ENCODE peak calls at places on chromosomes 16 and 17, in four cellular contexts. P is NCI-H1436 treated with DMSO at 0.1 percent for 48 hours, Z is NCI-H1105, J is OCI-M1. S is an unnamed sample.

GRCh38 chr17:15999974-16000827 is 577 bp downstream of the TTC19 start:
- DNase-seq in J (peak), P (no peak), Z (peak), S (peak)

GRCh38 chr16:67428146-67428731 is 2.7 kb upstream of the HSD11B2 start:
- DNase-seq in P (no peak), J (peak), Z (peak), S (peak)

GRCh38 chr17:33266116-33266515 is 27.0 kb downstream of the ASIC2 start:
- DNase-seq in J (no peak), Z (no peak), P (no peak), S (no peak)

GRCh38 chr17:57679356-57679755 is 65.7 kb downstream of the CCDC182 start:
- DNase-seq in P (no peak), J (no peak), Z (no peak), S (peak)

GRCh38 chr17:48770954-48771353 is 42.4 kb upstream of the HOXB13 start:
- DNase-seq in J (peak), Z (no peak), P (no peak), S (no peak)

GRCh38 chr16:325375-326155 is 27.0 kb downstream of the AXIN1 start:
- DNase-seq in J (no peak), Z (no peak), P (no peak), S (no peak)

GRCh38 chr16:19105131-19105530 is 8.6 kb upstream of the ITPRIPL2 start:
- DNase-seq in J (no peak), P (no peak), Z (no peak), S (peak)

GRCh38 chr17:82384730-82385429 is 13.3 kb downstream of the UTS2R start:
- DNase-seq in J (no peak), Z (peak), P (no peak), S (peak)

GRCh38 chr17:65088621-65089385 is 32.3 kb upstream of the GNA13 start:
- DNase-seq in Z (no peak), J (no peak), P (no peak), S (no peak)

GRCh38 chr17:48427598-48427997 is 2.4 kb downstream of the SKAP1 start:
- DNase-seq in Z (no peak), J (peak), P (no peak), S (no peak)

GRCh38 chr16:83402160-83402794 is 405.5 kb upstream of the HSBP1 start:
- DNase-seq in J (no peak), Z (no peak), P (no peak), S (no peak)